ENCODE peak calls at places on chromosomes 1 and 21, in four cellular contexts. One of them, this sample, is unnamed. For H3K4me1, the result is how much of the 10 kb centered on the place peaks cover.

GRCh38 chr1:168794057-168794456 is 65.1 kb upstream of the DPT start:
- DNase-seq in ascending aorta: no peak
- DNase-seq in cardiac muscle cell: no peak
- DNase-seq in tibial artery: no peak
- DNase-seq in this sample: no peak

GRCh38 chr1:76786232-76786631 is 81.0 kb upstream of the ST6GALNAC5 start:
- DNase-seq in cardiac muscle cell: no peak
- DNase-seq in tibial artery: no peak
- DNase-seq in ascending aorta: no peak
- DNase-seq in this sample: no peak

GRCh38 chr1:41626146-41626545 is 141.7 kb upstream of the EDN2 start:
- DNase-seq in ascending aorta: no peak
- DNase-seq in tibial artery: no peak
- DNase-seq in cardiac muscle cell: peak
- DNase-seq in this sample: peak

GRCh38 chr1:43879996-43880395 is 53.6 kb upstream of the ARTN start:
- DNase-seq in ascending aorta: no peak
- DNase-seq in tibial artery: no peak
- DNase-seq in cardiac muscle cell: no peak
- DNase-seq in this sample: no peak

GRCh38 chr1:159879977-159880376 is 17.5 kb upstream of the VSIG8 start:
- DNase-seq in cardiac muscle cell: peak
- DNase-seq in tibial artery: no peak
- DNase-seq in ascending aorta: no peak
- DNase-seq in this sample: no peak

GRCh38 chr1:159938905-159939587 is 6.4 kb downstream of the IGSF9 start:
- DNase-seq in cardiac muscle cell: no peak
- DNase-seq in tibial artery: no peak
- DNase-seq in ascending aorta: no peak
- DNase-seq in this sample: no peak

GRCh38 chr1:96206451-96206850 is 515.1 kb upstream of the PTBP2 start:
- DNase-seq in cardiac muscle cell: no peak
- DNase-seq in tibial artery: no peak
- DNase-seq in ascending aorta: no peak
- DNase-seq in this sample: no peak

GRCh38 chr1:70675737-70676156 is 264.7 kb downstream of the CTH start:
- DNase-seq in ascending aorta: no peak
- DNase-seq in tibial artery: no peak
- DNase-seq in cardiac muscle cell: no peak
- DNase-seq in this sample: no peak

GRCh38 chr1:22578732-22579361 is 15.6 kb downstream of the EPHA8 start:
- DNase-seq in cardiac muscle cell: no peak
- DNase-seq in tibial artery: no peak
- DNase-seq in ascending aorta: no peak
- DNase-seq in this sample: no peak

GRCh38 chr1:214548988-214549387 is 2.4 kb downstream of the PTPN14 start:
- DNase-seq in ascending aorta: no peak
- DNase-seq in cardiac muscle cell: peak
- DNase-seq in tibial artery: no peak
- DNase-seq in this sample: no peak

GRCh38 chr1:18949689-18950414 is 6.6 kb downstream of the IFFO2 start:
- DNase-seq in cardiac muscle cell: peak
- DNase-seq in tibial artery: peak
- DNase-seq in ascending aorta: no peak
- DNase-seq in this sample: no peak

DNA sequence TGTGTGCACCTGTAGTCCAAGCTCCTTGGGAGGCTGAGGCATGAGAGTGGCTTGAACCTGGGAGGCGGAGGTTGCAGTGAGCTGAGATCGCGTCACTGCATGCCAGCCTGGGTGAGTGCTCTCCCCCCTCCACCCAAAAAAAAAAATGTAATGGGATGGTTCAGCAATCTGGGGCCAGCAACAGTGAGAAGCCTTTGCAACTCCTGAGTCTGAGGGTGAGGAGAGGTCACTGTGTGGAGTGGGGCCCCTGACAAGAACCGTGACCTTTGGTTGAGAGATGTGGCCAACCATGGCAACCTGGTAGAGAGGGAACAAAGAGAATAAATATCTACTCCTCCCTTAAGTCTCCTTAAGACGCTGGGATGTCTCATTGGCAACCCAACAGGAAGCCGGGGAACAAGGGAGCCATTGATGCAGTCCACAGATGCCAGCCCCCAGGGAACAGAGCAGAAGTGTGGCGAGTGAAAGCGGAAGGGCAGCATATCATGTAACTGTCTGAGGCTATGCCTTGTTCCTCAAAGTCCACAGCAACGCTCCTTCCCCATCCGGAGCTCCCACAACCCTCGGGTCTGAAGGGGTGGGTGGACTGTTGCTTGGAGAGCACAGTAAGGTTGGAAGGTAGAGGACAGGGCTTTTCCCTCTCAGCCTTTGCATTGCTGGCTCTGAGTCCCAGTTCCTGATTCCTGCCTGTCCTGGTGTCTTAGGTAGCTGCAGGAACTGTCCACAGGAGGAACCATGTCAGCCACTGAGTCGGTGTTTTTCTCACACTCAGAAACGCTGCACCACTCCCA is 8.3 kb downstream of the TRNP1 start:
- DNase-seq in ascending aorta: peak
- DNase-seq in tibial artery: peak
- DNase-seq in cardiac muscle cell: peak
- DNase-seq in this sample: no peak
- H3K4me1 ChIP-seq in ascending aorta: half or more
- H3K4me1 ChIP-seq in tibial artery: under half
- H3K4me1 ChIP-seq in cardiac muscle cell: under half
- H3K4me1 ChIP-seq in this sample: half or more

GRCh38 chr21:29305068-29305467 is 6.3 kb downstream of the BACH1 start:
- DNase-seq in ascending aorta: no peak
- DNase-seq in cardiac muscle cell: no peak
- DNase-seq in tibial artery: no peak
- DNase-seq in this sample: no peak

GRCh38 chr21:29305561-29305960 is 6.8 kb downstream of the BACH1 start:
- DNase-seq in ascending aorta: no peak
- DNase-seq in tibial artery: no peak
- DNase-seq in cardiac muscle cell: no peak
- DNase-seq in this sample: no peak

GRCh38 chr21:29303301-29303700 is 4.6 kb downstream of the BACH1 start:
- DNase-seq in tibial artery: no peak
- DNase-seq in cardiac muscle cell: no peak
- DNase-seq in ascending aorta: no peak
- DNase-seq in this sample: no peak

GRCh38 chr21:29302340-29302991 is 3.7 kb downstream of the BACH1 start:
- DNase-seq in tibial artery: no peak
- DNase-seq in ascending aorta: no peak
- DNase-seq in cardiac muscle cell: no peak
- DNase-seq in this sample: no peak

GRCh38 chr21:29304577-29304976 is 5.9 kb downstream of the BACH1 start:
- DNase-seq in ascending aorta: no peak
- DNase-seq in cardiac muscle cell: no peak
- DNase-seq in tibial artery: no peak
- DNase-seq in this sample: no peak
- H3K4me1 ChIP-seq in ascending aorta: under half
- H3K4me1 ChIP-seq in cardiac muscle cell: under half
- H3K4me1 ChIP-seq in tibial artery: under half
- H3K4me1 ChIP-seq in this sample: half or more

DNA sequence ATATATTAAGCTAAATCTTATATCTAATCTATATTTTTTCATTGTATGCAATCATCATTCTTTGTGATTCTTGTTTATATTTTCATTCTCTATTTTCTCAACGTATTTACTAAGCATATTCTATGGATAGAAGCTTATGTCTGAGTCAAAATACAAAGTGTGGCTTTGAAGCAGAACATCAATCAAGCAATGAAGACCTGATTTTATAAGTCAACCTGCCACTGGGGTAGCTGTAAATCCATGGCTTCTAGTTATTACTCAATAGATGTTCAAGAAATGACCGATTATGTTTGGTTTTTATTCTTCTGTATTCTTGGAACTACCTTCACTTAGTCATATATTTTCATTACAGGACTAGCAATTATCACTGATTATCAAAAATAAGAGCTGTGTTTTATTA is 20.5 kb upstream of the PTGS2 start:
- DNase-seq in tibial artery: no peak
- DNase-seq in cardiac muscle cell: no peak
- DNase-seq in ascending aorta: no peak
- DNase-seq in this sample: no peak
- H3K4me1 ChIP-seq in tibial artery: under half
- H3K4me1 ChIP-seq in cardiac muscle cell: under half
- H3K4me1 ChIP-seq in ascending aorta: under half
- H3K4me1 ChIP-seq in this sample: under half

DNA sequence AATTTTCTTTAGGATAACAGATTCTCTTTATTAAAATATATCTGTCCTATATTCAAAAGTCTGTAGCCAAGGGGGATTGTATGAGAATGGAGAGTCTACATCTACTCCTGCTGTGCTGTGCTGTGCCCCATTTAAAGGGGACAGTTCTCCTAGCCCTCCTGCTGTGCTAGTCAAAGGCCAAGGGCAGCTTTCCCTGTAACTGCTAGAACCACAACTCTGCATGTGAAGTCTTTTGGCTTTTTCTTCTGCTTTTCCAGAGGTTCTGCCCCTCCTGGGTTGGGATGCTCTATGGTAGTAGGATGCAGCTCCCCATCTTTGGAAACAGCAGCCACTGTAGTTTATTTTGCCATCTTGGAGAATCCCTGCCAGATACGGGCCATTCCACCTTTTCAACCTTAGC is 197.5 kb upstream of the JUN start:
- DNase-seq in tibial artery: no peak
- DNase-seq in ascending aorta: no peak
- DNase-seq in cardiac muscle cell: no peak
- DNase-seq in this sample: no peak
- H3K4me1 ChIP-seq in tibial artery: under half
- H3K4me1 ChIP-seq in ascending aorta: under half
- H3K4me1 ChIP-seq in cardiac muscle cell: under half
- H3K4me1 ChIP-seq in this sample: under half

GRCh38 chr21:42500736-42501135 is 4.7 kb upstream of the RSPH1 start:
- DNase-seq in cardiac muscle cell: no peak
- DNase-seq in tibial artery: no peak
- DNase-seq in ascending aorta: no peak
- DNase-seq in this sample: no peak

GRCh38 chr21:42496839-42497202 is 797 bp upstream of the RSPH1 start:
- DNase-seq in tibial artery: no peak
- DNase-seq in cardiac muscle cell: peak
- DNase-seq in ascending aorta: no peak
- DNase-seq in this sample: peak

GRCh38 chr21:42498012-42498411 is 2.0 kb upstream of the RSPH1 start:
- DNase-seq in tibial artery: no peak
- DNase-seq in ascending aorta: no peak
- DNase-seq in cardiac muscle cell: no peak
- DNase-seq in this sample: no peak

GRCh38 chr21:42500225-42500624 is 4.2 kb upstream of the RSPH1 start:
- DNase-seq in ascending aorta: no peak
- DNase-seq in tibial artery: no peak
- DNase-seq in cardiac muscle cell: no peak
- DNase-seq in this sample: no peak

GRCh38 chr21:42499430-42500106 is 3.5 kb upstream of the RSPH1 start:
- DNase-seq in ascending aorta: no peak
- DNase-seq in tibial artery: peak
- DNase-seq in cardiac muscle cell: no peak
- DNase-seq in this sample: peak
- H3K4me1 ChIP-seq in ascending aorta: under half
- H3K4me1 ChIP-seq in tibial artery: under half
- H3K4me1 ChIP-seq in cardiac muscle cell: under half
- H3K4me1 ChIP-seq in this sample: under half